ENCODE peak calls at places on chromosomes 1 and 21, in five cellular contexts. F is mammary epithelial cell, W is left lung, T is tibial artery, Z is coronary artery. E is an unnamed sample.

GRCh38 chr1:179476484-179476883 is 99.3 kb downstream of the NPHS2 start:
- DNase-seq in F (no peak), W (no peak), T (no peak), Z (no peak), E (no peak)

GRCh38 chr1:150151291-150152181 is 1.8 kb downstream of the PLEKHO1 start:
- DNase-seq in F (no peak), W (no peak), T (no peak), Z (no peak), E (no peak)

GRCh38 chr1:227316941-227317540 is 1.3 kb downstream of the CDC42BPA start:
- DNase-seq in F (peak), W (no peak), T (no peak), Z (no peak), E (no peak)

GRCh38 chr1:94317790-94318188 is 80.4 kb upstream of the ARHGAP29 start:
- DNase-seq in F (no peak), W (no peak), T (no peak), Z (no peak), E (no peak)

GRCh38 chr1:111660204-111661150 is 40.9 kb downstream of the RAP1A start:
- DNase-seq in F (no peak), W (no peak), T (no peak), Z (no peak), E (no peak)

GRCh38 chr1:960371-961131 is at the start of gene KLHL17:
- DNase-seq in F (peak), W (peak), T (peak), Z (no peak), E (peak)

GRCh38 chr1:178628637-178629548 is 96.2 kb upstream of the RALGPS2 start:
- DNase-seq in F (no peak), W (no peak), T (no peak), Z (no peak), E (no peak)

GRCh38 chr1:226920446-226920894 is 19.6 kb upstream of the COQ8A start:
- DNase-seq in F (no peak), W (no peak), T (peak), Z (peak), E (no peak)

GRCh38 chr1:8985915-8986813 is 40.1 kb downstream of the SLC2A7 start:
- DNase-seq in F (peak), W (peak), T (peak), Z (peak), E (peak)

GRCh38 chr1:41439234-41439633 is 45.2 kb downstream of the EDN2 start:
- DNase-seq in F (no peak), W (no peak), T (no peak), Z (no peak), E (no peak)

GRCh38 chr21:15703932-15704331 is 25.9 kb upstream of the USP25 start:
- DNase-seq in F (no peak), W (no peak), T (no peak), Z (no peak), E (no peak)

GRCh38 chr21:41767606-41768370 is 936 bp upstream of the RIPK4 start:
- DNase-seq in F (peak), W (no peak), T (peak), Z (peak), E (peak)

GRCh38 chr1:199918196-199918789 is 109.2 kb upstream of the NR5A2 start:
- DNase-seq in F (no peak), W (no peak), T (no peak), Z (no peak), E (no peak)

GRCh38 chr1:4838231-4838630 is 183.8 kb downstream of the AJAP1 start:
- DNase-seq in F (peak), W (no peak), T (no peak), Z (no peak), E (no peak)

GRCh38 chr1:180953791-180954721 is 41.4 kb downstream of the KIAA1614 start:
- DNase-seq in F (no peak), W (peak), T (peak), Z (peak), E (peak)

GRCh38 chr21:28801906-28802305 is 190.8 kb downstream of the LTN1 start:
- DNase-seq in F (no peak), W (no peak), T (no peak), Z (no peak), E (no peak)

GRCh38 chr1:226679853-226680516 is 59.1 kb downstream of the ITPKB start:
- DNase-seq in F (no peak), W (peak), T (peak), Z (peak), E (peak)

GRCh38 chr1:224106568-224107281 is 7.2 kb upstream of the FBXO28 start:
- DNase-seq in F (peak), W (peak), T (no peak), Z (no peak), E (peak)

GRCh38 chr21:34260598-34260997 is 103.2 kb upstream of the KCNE2 start:
- DNase-seq in F (no peak), W (no peak), T (no peak), Z (no peak), E (no peak)

GRCh38 chr1:203306089-203306969 is 1.0 kb downstream of the BTG2 start:
- DNase-seq in F (peak), W (peak), T (peak), Z (peak), E (peak)

GRCh38 chr1:79430437-79430836 is 423.9 kb upstream of the ADGRL4 start:
- DNase-seq in F (no peak), W (no peak), T (no peak), Z (no peak), E (no peak)

GRCh38 chr1:224548676-224549075 is 67.4 kb upstream of the CNIH3 start:
- DNase-seq in F (no peak), W (no peak), T (no peak), Z (no peak), E (no peak)

GRCh38 chr1:48249868-48250267 is 27.4 kb downstream of the SLC5A9 start:
- DNase-seq in F (no peak), W (no peak), T (no peak), Z (no peak), E (no peak)

GRCh38 chr1:18876210-18876609 is 16.8 kb upstream of the TAS1R2 start:
- DNase-seq in F (no peak), W (no peak), T (no peak), Z (no peak), E (no peak)

GRCh38 chr1:37476460-37477197 is 2.2 kb downstream of the ZC3H12A start:
- DNase-seq in F (peak), W (peak), T (peak), Z (peak), E (no peak)

GRCh38 chr1:37498872-37499617 is 15.5 kb downstream of the MEAF6 start:
- DNase-seq in F (peak), W (no peak), T (no peak), Z (no peak), E (no peak)

GRCh38 chr1:53583903-53584210 is 124.7 kb downstream of the DMRTB1 start:
- DNase-seq in F (no peak), W (no peak), T (peak), Z (no peak), E (no peak)

GRCh38 chr21:43305811-43306311 is 121.1 kb downstream of the SIK1 start:
- DNase-seq in F (no peak), W (peak), T (peak), Z (no peak), E (no peak)

GRCh38 chr1:84283381-84283780 is 18.1 kb upstream of the SAMD13 start:
- DNase-seq in F (no peak), W (no peak), T (no peak), Z (no peak), E (no peak)

GRCh38 chr1:183218981-183219621 is 33.0 kb downstream of the LAMC2 start:
- DNase-seq in F (no peak), W (peak), T (peak), Z (no peak), E (peak)

GRCh38 chr1:243902100-243902499 is 52.1 kb upstream of the AKT3 start:
- DNase-seq in F (no peak), W (no peak), T (no peak), Z (no peak), E (no peak)

GRCh38 chr1:54230507-54231339 is 30.8 kb downstream of the MRPL37 start:
- DNase-seq in F (no peak), W (no peak), T (no peak), Z (no peak), E (no peak)

GRCh38 chr21:26532208-26532607 is 40.9 kb downstream of the CYYR1 start:
- DNase-seq in F (no peak), W (no peak), T (no peak), Z (no peak), E (no peak)

GRCh38 chr1:8152731-8153702 is 126.9 kb upstream of the ERRFI1 start:
- DNase-seq in F (no peak), W (no peak), T (no peak), Z (no peak), E (no peak)

GRCh38 chr1:109655624-109656519 is at the start of gene GSTM4:
- DNase-seq in F (peak), W (peak), T (peak), Z (peak), E (peak)

GRCh38 chr1:147654511-147654910 is 15.8 kb downstream of the ACP6 start:
- DNase-seq in F (no peak), W (no peak), T (no peak), Z (no peak), E (no peak)

GRCh38 chr1:203278087-203278884 is 27.0 kb upstream of the BTG2 start:
- DNase-seq in F (peak), W (peak), T (peak), Z (peak), E (no peak)

GRCh38 chr1:74584185-74584584 is 71.8 kb upstream of the LRRC53 start:
- DNase-seq in F (no peak), W (no peak), T (no peak), Z (no peak), E (no peak)

DNA sequence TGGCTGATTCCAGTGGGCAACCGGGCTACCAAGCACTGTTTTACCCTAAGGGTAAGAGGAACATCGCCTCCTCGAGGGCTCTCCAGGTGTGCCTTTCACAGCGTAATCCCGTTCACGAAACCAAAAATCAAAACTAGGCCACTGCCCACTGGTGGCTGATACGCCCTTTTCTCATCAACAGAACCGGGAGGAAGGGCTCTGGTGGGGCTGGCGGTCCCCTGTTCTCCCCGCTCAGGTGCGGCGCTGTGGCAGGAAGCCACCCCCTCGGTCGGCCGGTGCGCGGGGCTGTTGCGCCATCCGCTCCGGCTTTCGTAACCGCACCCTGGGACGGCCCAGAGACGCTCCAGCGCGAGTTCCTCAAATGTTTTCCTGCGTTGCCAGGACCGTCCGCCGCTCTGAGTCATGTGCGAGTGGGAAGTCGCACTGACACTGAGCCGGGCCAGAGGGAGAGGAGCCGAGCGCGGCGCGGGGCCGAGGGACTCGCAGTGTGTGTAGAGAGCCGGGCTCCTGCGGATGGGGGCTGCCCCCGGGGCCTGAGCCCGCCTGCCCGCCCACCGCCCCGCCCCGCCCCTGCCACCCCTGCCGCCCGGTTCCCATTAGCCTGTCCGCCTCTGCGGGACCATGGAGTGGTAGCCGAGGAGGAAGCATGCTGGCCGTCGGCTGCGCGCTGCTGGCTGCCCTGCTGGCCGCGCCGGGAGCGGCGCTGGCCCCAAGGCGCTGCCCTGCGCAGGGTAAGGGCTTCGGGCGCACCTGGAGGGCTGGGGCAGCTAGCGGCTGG is at the start of gene IL6R:
- DNase-seq in F (peak), W (peak), T (peak), Z (peak), E (peak)
- TF ChIP-seq CTCF in F (peak), W (peak), T (peak), Z (peak), E (peak)

DNA sequence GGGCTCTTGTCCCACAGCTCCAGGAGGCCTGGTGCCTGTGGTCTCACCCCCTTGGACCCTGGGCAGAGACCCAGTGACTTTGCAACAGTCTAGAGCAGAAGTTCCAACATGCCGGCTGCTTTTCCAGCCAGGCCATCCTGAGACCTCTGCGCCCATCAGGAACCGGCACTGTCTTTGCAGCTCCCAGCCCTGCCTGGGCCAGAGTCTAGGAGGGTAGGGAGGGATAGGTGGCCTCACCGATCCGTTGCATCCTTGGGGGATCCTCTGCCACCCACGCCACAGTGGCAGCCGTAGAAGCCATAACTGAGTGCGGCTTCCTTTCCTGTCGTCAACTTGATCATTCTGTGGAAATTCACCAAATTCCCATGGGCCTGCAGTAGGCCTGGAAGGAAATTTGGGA is 1.3 kb downstream of the PLA2G2A start:
- DNase-seq in F (no peak), W (no peak), T (no peak), Z (no peak), E (no peak)
- H3K27ac ChIP-seq in F (no peak), W (no peak), T (no peak), Z (peak), E (no peak)

DNA sequence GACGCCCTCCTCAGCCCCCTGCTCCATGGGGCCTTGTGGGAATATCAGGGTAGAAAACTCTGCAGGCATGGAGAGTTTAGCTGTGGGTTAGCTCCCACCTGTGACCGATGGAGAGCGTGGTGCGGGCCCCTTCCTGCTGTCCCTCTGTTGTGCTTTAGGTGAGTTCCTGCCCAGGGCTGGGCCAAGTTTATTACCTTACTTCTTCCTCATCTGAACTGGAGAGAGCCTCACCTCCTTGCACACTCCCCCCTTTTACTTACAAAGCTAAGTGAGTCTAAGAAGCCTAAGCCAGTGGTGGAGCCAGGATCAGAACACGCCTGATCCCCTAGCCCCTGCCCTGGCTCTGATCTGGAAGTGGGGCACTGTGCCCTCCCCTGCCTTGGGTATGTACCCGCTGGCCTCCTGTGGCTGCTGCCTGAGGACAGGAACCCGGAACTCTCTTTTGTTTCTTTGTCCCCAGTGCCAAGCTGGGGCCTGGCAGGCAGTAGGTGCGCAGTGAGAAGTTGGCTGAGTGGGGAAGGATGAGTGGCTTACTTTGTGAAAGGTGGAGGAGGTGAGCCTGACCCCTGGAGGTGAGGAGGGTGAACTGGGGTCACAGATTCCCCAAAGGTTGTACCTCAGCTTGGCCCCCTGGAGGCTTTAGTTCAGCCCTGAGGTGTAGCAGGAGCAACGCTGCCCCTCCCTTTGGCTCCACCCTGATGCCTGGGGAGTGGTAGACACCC is 32.9 kb downstream of the ARHGEF10L start:
- DNase-seq in F (no peak), W (no peak), T (no peak), Z (no peak), E (no peak)
- TF ChIP-seq CTCF in F (peak), W (no peak), T (no peak), Z (no peak), E (no peak)

GRCh38 chr1:171299342-171299741 is 14.6 kb upstream of the FMO4 start:
- DNase-seq in F (no peak), W (no peak), T (no peak), Z (no peak), E (no peak)
- H3K27ac ChIP-seq in F (no peak), W (no peak), T (no peak), Z (no peak), E (no peak)